ENCODE peak calls at places on chromosomes 1 and 21, in four cellular contexts. F is K562, A is suprapubic skin, P is AG09309. Y is an unnamed sample.

GRCh38 chr1:221740260-221740830 is 1.5 kb downstream of the DUSP10 start:
- DNase-seq in F (no peak), A (no peak), P (no peak), Y (no peak)

GRCh38 chr21:42062543-42063022 is 8.5 kb upstream of the UMODL1 start:
- DNase-seq in F (no peak), A (no peak), P (no peak), Y (no peak)

GRCh38 chr1:94160811-94161210 is 39.9 kb upstream of the ABCA4 start:
- DNase-seq in F (no peak), A (no peak), P (peak), Y (no peak)

GRCh38 chr1:63664742-63665141 is 71.5 kb downstream of the PGM1 start:
- DNase-seq in F (no peak), A (no peak), P (no peak), Y (no peak)

GRCh38 chr1:6011161-6011945 is 19.1 kb upstream of the NPHP4 start:
- DNase-seq in F (no peak), A (no peak), P (no peak), Y (no peak)

GRCh38 chr21:16156841-16157240 is 427.1 kb downstream of the USP25 start:
- DNase-seq in F (no peak), A (no peak), P (no peak), Y (no peak)

GRCh38 chr1:6745073-6745472 is 40.2 kb upstream of the CAMTA1 start:
- DNase-seq in F (no peak), A (no peak), P (no peak), Y (no peak)

GRCh38 chr21:38392722-38393121 is 105.6 kb downstream of the ERG start:
- DNase-seq in F (no peak), A (no peak), P (no peak), Y (no peak)

GRCh38 chr1:233440952-233441401 is 113.5 kb downstream of the MAP3K21 start:
- DNase-seq in F (peak), A (no peak), P (peak), Y (no peak)

GRCh38 chr21:34340062-34340461 is 23.7 kb upstream of the KCNE2 start:
- DNase-seq in F (no peak), A (peak), P (no peak), Y (no peak)

GRCh38 chr1:86487131-86487804 is 18.5 kb downstream of the CLCA1 start:
- DNase-seq in F (no peak), A (no peak), P (peak), Y (no peak)

GRCh38 chr1:26854953-26855352 is 8.0 kb upstream of the SFN start:
- DNase-seq in F (no peak), A (no peak), P (no peak), Y (peak)

GRCh38 chr1:114350731-114351445 is 160.1 kb downstream of the TRIM33 start:
- DNase-seq in F (no peak), A (no peak), P (no peak), Y (no peak)

GRCh38 chr1:31393463-31393862 is 19.6 kb upstream of the SERINC2 start:
- DNase-seq in F (no peak), A (no peak), P (no peak), Y (no peak)

GRCh38 chr1:31397360-31398095 is 15.5 kb upstream of the SERINC2 start:
- DNase-seq in F (no peak), A (no peak), P (no peak), Y (no peak)

GRCh38 chr1:31398246-31398645 is 14.8 kb upstream of the SERINC2 start:
- DNase-seq in F (no peak), A (no peak), P (no peak), Y (no peak)

GRCh38 chr1:31394628-31395193 is 18.3 kb upstream of the SERINC2 start:
- DNase-seq in F (peak), A (peak), P (no peak), Y (peak)

DNA sequence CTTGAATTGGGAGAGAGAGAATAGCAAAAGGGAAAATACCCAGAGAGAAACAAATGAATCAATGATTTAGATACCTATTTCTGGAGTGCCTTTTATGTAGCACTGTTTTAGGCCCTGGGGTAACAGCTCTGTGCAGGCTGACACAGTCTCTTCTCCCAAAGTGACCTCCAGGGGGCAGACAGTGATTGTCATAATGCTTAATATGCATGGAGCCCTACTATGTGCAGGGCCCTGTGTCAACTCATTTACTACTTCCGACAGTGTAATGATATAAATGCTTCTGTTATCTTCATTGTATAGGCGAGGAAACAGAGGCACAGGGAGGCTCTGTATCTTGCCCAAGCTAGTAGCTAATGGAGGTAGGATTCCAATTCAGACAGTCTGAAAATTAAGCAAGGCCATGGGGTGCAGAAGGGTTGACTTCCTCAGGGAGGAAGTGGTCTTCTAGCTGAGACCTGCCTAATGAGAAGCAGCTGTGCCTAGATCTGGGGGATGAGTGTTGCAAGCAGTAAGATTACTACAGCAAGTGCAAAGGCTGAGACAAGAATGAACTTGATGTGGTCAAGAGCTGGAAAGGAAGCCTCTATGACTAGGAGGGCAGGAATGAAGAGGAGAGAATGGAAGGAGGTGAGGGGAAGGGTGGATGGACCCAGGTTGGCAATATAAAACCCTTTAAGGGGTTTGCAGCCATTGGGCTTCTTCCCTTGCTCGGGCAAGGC is 16.2 kb upstream of the SERINC2 start:
- DNase-seq in F (no peak), A (no peak), P (peak), Y (peak)
- TF ChIP-seq CTCF in F (peak), A (no peak), P (peak), Y (peak)

GRCh38 chr1:20590313-20590777 is 1.4 kb downstream of the CDA start:
- DNase-seq in F (no peak), A (no peak), P (no peak), Y (no peak)
- H3K4me3 ChIP-seq in F (no peak), A (peak), P (no peak), Y (peak)

GRCh38 chr1:23344111-23344986 is at the start of gene HNRNPR:
- DNase-seq in F (peak), A (peak), P (peak), Y (peak)
- TF ChIP-seq CTCF in F (no peak), A (no peak), P (no peak), Y (no peak)

GRCh38 chr1:16145988-16146887 is 9.6 kb downstream of the EPHA2 start:
- DNase-seq in F (peak), A (peak), P (no peak), Y (peak)
- H3K4me3 ChIP-seq in F (peak), A (peak), P (peak), Y (peak)

GRCh38 chr1:160780398-160780755 is 15.6 kb upstream of the LY9 start:
- DNase-seq in F (no peak), A (no peak), P (no peak), Y (no peak)

GRCh38 chr1:160777486-160778089 is 18.4 kb upstream of the LY9 start:
- DNase-seq in F (peak), A (no peak), P (no peak), Y (no peak)

GRCh38 chr1:160778976-160779375 is 17.0 kb upstream of the LY9 start:
- DNase-seq in F (no peak), A (no peak), P (no peak), Y (no peak)

GRCh38 chr1:160781129-160781808 is 14.7 kb upstream of the LY9 start:
- DNase-seq in F (no peak), A (no peak), P (no peak), Y (no peak)

DNA sequence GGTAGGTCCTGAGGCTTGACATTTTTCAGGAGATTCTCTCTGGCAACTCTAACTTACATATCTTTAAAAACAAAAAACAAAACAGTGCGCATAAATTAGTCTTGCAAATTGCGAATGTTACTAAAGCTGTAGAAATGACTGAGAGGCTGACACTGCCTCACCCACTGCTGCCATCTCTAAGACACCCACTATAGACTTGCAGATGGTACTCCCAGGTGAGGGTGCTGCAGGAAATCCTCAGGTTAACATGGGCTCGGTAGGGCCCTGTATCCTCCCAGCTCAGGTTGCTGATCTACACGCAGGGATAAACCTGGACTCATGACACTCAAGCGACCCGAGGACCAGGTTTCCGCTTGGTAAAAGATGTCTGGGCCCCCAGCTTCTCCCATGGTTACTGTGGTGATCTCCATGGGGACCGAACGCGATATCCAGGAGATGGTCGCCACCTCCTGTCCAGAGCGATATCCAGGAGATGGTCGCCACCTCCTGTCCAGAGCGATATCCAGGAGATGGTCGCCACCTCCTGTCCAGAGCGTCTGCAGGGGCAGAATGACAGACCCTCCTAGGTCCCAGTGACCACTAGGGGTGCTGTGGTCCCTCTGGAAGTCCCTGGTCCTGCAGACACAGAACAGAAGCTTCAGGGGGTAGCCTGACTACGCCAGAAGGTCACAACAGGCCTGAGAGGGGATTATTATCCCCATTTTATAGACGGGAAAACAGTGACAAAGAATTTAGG is 16.1 kb upstream of the LY9 start:
- DNase-seq in F (peak), A (no peak), P (no peak), Y (no peak)
- TF ChIP-seq CTCF in F (peak), A (no peak), P (peak), Y (peak)

GRCh38 chr1:1232801-1233566 is 947 bp downstream of the B3GALT6 start:
- DNase-seq in F (peak), A (no peak), P (no peak), Y (no peak)

GRCh38 chr1:1235016-1235744 is 3.1 kb downstream of the B3GALT6 start:
- DNase-seq in F (no peak), A (no peak), P (no peak), Y (no peak)

GRCh38 chr1:1233567-1233892 is 1.5 kb downstream of the B3GALT6 start:
- DNase-seq in F (no peak), A (no peak), P (no peak), Y (no peak)

GRCh38 chr1:1236176-1236763 is 4.2 kb downstream of the B3GALT6 start:
- DNase-seq in F (no peak), A (no peak), P (no peak), Y (no peak)

DNA sequence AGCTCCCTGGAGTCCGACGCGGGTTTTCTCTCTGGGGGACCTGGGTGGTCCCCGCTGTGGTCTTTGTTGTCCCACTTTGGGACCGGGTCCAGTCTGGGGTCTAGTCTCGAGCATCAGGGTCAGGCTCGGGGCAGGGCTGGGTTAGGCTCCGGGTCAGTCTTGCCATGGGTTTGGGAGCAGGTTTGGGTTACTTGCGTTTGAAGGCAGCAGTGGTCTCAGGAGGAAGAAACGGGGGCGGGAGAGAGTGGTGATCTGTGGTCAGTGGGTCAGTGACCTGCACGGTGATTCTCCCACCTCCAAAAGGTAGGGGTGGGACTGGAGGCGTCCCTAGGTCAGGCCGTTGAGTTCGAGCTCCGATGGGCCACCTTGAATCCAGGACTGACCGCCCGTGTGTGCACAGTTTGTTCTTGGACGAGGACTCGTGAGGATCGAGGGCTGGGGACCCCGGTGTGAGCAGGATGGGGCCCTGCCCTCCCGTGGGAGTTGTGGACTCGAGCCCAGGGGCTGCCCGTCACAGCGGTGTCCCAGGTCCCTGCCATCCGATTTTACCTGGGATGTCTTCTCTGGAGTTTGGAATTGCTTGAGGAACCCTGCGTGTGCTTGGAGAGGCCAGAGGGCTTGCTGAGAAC is 2.3 kb downstream of the B3GALT6 start:
- DNase-seq in F (no peak), A (no peak), P (no peak), Y (no peak)
- H3K4me3 ChIP-seq in F (no peak), A (no peak), P (no peak), Y (no peak)

Y was measured in RWPE2.